ENCODE peak calls at places on chromosomes 12 and 14, in four cellular contexts. X is stomach, Z is gastrocnemius medialis, P is AG10803. M is an unnamed sample.

GRCh38 chr12:110330544-110330943 is 49.5 kb downstream of the ATP2A2 start:
- DNase-seq in Z (no peak), X (no peak), P (peak; percentile 74), M (no peak)

GRCh38 chr12:132624910-132625630 is 6.5 kb downstream of the P2RX2 start:
- DNase-seq in P (no peak), Z (no peak), X (no peak), M (no peak)

GRCh38 chr12:47773062-47773857 is at the start of gene SLC48A1:
- DNase-seq in P (peak; percentile 56), Z (peak; percentile 54), X (peak; percentile 83), M (peak; percentile 90)

GRCh38 chr12:15863984-15864383 is 18.2 kb upstream of the STRAP start:
- DNase-seq in P (no peak), X (no peak), Z (no peak), M (no peak)

GRCh38 chr12:104720346-104721064 is 237.6 kb downstream of the SLC41A2 start:
- DNase-seq in P (peak; percentile 49), Z (no peak), X (peak; percentile 40), M (no peak)

GRCh38 chr12:7190268-7191055 is 976 bp downstream of the PEX5 start:
- DNase-seq in Z (no peak), X (no peak), P (peak; percentile 20), M (no peak)

GRCh38 chr12:64611430-64612286 is 1.4 kb downstream of the RASSF3 start:
- DNase-seq in P (peak; percentile 44), X (peak; percentile 64), Z (no peak), M (no peak)

GRCh38 chr14:57519051-57519450 is 25.4 kb upstream of the CCDC198 start:
- DNase-seq in Z (no peak), X (no peak), P (no peak), M (no peak)

GRCh38 chr12:105882404-105882803 is 256.4 kb downstream of the NUAK1 start:
- DNase-seq in X (no peak), Z (peak; percentile 37), P (peak; percentile 87), M (no peak)

DNA sequence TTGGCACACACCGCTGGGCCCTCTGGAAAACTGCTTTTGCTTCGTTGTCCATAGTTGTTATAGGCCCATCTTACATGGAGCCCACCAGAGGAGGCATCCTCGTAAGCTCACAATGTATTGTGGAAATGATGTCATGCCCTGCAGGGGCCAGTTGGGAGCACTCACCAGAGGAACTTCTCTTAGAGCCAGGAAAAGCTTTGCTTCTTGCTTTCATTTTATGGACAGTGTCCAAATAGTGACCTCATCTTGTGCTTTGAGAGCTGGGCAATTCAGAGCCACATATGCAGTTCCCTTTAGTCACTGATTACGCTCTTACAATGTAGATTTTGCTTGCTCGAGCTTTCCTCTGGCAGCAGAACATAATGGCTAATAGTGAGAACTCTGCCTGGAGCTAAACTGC is 275.6 kb downstream of the AACS start:
- DNase-seq in X (no peak), Z (no peak), P (peak; percentile 39), M (no peak)
- TF ChIP-seq CTCF in X (no peak), Z (no peak), P (no peak), M (no peak)

DNA sequence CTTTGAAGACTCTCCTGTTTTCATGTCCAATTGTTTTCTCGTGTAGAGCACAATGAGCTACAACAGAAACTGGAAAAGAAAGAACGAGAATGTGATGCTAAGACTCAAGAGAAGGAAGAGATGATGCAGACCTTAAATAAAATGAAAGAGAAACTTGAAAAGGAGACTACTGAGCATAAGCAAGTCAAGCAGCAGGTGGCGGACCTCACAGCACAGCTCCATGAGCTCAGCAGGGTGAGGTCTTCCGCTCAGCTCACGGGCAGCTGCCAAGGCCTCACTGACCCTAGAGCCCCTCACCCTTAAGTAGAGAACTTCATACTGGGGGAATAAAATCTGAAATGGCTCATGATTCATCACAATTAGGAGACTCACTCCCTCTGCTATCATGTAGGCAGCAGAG is 134.7 kb downstream of the GPR135 start:
- DNase-seq in Z (no peak), X (no peak), P (no peak), M (no peak)
- TF ChIP-seq CTCF in Z (no peak), X (no peak), P (no peak), M (no peak)

DNA sequence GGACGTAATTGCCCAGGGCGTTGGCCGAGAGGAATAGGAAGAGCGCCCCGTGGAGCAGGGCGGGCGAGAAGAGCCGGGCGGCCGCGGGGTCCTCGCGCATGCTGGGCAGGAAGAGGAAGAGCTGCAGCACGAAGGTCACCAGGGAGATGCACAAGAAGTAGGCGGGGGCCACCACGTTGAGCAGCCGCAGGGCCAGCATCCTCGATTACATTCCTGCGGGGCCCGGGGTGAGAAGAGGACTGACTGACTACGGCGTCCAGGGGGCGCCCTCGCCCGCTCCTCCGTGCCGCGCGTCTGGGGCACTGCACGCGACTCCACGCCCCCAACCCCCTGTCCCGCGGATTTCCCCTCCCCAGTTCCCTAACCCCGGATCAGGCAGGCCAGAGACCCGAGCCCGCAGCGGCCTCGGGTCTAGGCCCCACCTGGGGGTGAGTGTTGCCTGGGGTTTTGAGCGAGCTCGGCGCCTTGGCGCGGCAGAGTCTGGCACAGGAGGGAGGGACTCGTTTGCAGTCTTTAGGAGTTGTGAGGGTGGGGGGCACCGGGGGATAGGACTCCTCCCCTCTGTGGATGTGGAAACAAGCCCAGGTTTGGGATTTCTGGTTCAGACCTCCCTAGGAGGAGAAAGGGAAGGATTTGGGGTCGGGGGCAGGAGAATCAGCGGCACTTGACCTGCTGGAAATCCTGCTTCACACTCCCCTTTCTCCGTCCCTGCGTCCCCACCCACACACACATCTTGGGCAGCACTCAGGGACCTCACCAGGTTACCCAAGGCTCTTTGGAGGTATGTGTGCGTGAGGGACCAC is 1.9 kb downstream of the ZDHHC22 start:
- DNase-seq in P (no peak), Z (no peak), X (no peak), M (no peak)
- TF ChIP-seq CTCF in P (peak; percentile 21), Z (peak; percentile 48), X (peak; percentile 8), M (peak; percentile 61)

DNA sequence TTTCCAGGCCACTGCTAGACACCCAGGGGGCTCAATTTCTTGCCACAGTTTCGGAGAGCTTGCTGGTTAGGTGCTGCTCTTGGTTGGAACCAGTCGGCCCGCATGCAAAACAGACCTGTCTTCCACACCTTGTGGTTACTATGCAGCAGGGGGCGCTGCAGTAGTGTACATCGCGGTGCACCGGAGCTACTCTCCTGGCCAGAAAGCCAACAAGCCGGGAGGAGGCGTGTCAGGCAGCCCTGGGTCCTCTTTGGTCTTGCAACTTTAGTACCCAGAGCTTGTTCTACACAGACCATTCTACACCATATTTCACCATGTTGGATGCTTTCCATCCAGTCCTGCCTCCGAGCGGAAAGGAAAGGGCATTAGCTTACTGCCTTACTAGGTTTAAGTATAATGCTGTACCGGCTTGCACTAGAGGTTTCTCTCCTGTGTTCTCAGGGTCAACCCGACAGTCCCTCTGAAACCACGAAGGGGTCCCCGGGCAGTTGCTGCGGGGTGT is 934 bp upstream of the TMTC2 start:
- DNase-seq in X (peak; percentile 98), Z (peak; percentile 78), P (peak; percentile 91), M (peak; percentile 97)
- TF ChIP-seq CTCF in X (peak; percentile 85), Z (peak; percentile 84), P (peak; percentile 89), M (peak; percentile 99)

GRCh38 chr14:71309756-71310155 is 402.5 kb downstream of the PCNX1 start:
- DNase-seq in P (no peak), Z (no peak), X (no peak), M (no peak)
- TF ChIP-seq CTCF in P (peak; percentile 13), Z (no peak), X (no peak), M (no peak)

DNA sequence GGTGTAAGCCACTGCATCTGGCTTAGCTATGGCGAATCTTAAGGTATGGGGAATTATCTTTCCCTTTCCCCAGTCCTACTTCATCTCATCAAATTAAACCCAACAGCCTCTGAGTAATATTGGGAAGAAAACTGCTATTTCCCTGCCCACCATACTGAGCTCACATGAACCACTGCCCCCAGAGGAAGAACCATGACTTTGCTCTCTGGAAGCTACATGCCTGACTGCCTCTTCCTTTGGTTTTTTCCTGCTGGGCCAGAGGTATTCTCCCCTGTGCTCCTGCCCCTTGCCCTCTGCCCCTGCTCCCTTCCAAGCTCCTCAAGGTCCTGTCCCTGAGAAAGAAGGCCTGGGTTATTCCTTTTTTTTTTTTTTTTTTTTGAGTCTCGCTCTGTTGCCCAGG is 15.2 kb downstream of the RILPL2 start:
- DNase-seq in P (no peak), Z (no peak), X (no peak), M (no peak)
- TF ChIP-seq CTCF in P (no peak), Z (no peak), X (no peak), M (no peak)

GRCh38 chr12:125193798-125194562 is 128.7 kb downstream of the AACS start:
- DNase-seq in Z (no peak), X (no peak), P (no peak), M (no peak)
- TF ChIP-seq CTCF in Z (no peak), X (no peak), P (no peak), M (peak; percentile 13)

GRCh38 chr12:9347328-9348127 is 139.3 kb upstream of the PZP start:
- DNase-seq in Z (no peak), X (no peak), P (peak; percentile 52), M (no peak)

GRCh38 chr12:9346866-9347327 is 138.7 kb upstream of the PZP start:
- DNase-seq in P (no peak), X (no peak), Z (no peak), M (no peak)

GRCh38 chr12:9349888-9350885 is 142.0 kb upstream of the PZP start:
- DNase-seq in X (no peak), P (no peak), Z (no peak), M (no peak)

GRCh38 chr12:9348906-9349518 is 140.8 kb upstream of the PZP start:
- DNase-seq in P (no peak), X (no peak), Z (no peak), M (no peak)

DNA sequence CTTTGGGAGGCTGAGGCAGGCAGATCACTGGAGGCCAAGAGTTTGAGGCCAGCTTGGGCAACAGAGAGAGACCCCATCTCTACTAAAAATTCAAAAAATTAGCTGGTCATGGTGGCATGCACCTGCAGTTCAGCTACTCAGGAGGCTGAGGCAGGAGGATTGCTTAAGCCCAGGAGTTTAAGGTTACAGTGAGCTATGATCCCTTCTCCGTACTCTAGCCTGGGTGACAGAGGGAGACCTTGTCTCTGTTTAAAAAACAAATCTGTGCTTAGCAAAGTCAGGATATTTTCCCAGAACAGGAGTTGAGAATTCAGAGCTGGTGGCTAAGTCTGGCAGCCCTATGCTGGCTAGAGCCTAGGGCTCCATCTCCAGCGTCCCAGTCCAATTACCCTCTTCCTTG is 142.9 kb upstream of the PZP start:
- DNase-seq in X (no peak), Z (no peak), P (no peak), M (no peak)
- TF ChIP-seq CTCF in X (no peak), Z (no peak), P (no peak), M (no peak)

DNA sequence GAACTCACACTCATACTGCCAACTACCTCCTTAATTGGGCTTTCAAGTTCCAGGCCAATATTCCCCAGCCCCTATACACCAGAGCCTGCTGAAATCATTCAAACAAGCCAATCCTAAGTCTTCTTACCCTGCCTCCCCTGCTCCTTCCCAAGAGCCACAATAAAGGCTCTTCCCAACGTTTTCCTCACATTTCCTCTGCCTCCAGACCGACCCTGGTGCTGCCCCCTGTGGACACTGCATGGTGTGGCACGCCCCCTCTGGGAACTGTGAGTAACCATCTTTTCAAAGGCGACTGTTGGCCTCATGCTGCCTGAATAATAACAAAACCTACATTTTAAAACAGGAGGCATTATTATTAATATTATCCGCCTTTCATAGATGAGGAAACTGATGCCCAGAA is 111.6 kb upstream of the NOS1 start:
- DNase-seq in P (no peak), Z (no peak), X (no peak), M (no peak)
- TF ChIP-seq CTCF in P (peak; percentile 43), Z (peak; percentile 44), X (no peak), M (peak; percentile 52)

GRCh38 chr14:34439090-34439489 is 22.9 kb downstream of the SPTSSA start:
- DNase-seq in Z (no peak), X (no peak), P (no peak), M (no peak)
- TF ChIP-seq CTCF in Z (no peak), X (no peak), P (no peak), M (no peak)

M was measured in osteocyte.